ENCODE peak calls at places on chromosome 14, in seven cellular contexts. One of them, this sample, is unnamed.

GRCh38 chr14:100555436-100556067 is 31.7 kb downstream of the BEGAIN start:
- DNase-seq in stimulated activated CD8-positive, alpha-beta memory T cell treated with anti-CD3 and anti-CD28 coated beads, Interleukin-4, amount 100 ng/mL, for 1 hour: no peak
- DNase-seq in GM19239: no peak
- DNase-seq in mammary epithelial cell: no peak
- DNase-seq in ureter: no peak
- DNase-seq in central memory CD8-positive, alpha-beta T cell: no peak
- DNase-seq in CD8-positive, alpha-beta memory T cell: no peak
- DNase-seq in this sample: no peak

GRCh38 chr14:99568567-99569560 is 35.1 kb downstream of the CCDC85C start:
- DNase-seq in ureter: no peak
- DNase-seq in mammary epithelial cell: no peak
- DNase-seq in CD8-positive, alpha-beta memory T cell: no peak
- DNase-seq in central memory CD8-positive, alpha-beta T cell: no peak
- DNase-seq in GM19239: no peak
- DNase-seq in stimulated activated CD8-positive, alpha-beta memory T cell treated with anti-CD3 and anti-CD28 coated beads, Interleukin-4, amount 100 ng/mL, for 1 hour: no peak
- DNase-seq in this sample: no peak

GRCh38 chr14:57714487-57714899 is 151.4 kb downstream of the SLC35F4 start:
- DNase-seq in CD8-positive, alpha-beta memory T cell: no peak
- DNase-seq in stimulated activated CD8-positive, alpha-beta memory T cell treated with anti-CD3 and anti-CD28 coated beads, Interleukin-4, amount 100 ng/mL, for 1 hour: no peak
- DNase-seq in central memory CD8-positive, alpha-beta T cell: no peak
- DNase-seq in mammary epithelial cell: no peak
- DNase-seq in ureter: no peak
- DNase-seq in GM19239: no peak
- DNase-seq in this sample: no peak

GRCh38 chr14:105117710-105118385 is 50.7 kb downstream of the JAG2 start:
- DNase-seq in mammary epithelial cell: no peak
- DNase-seq in GM19239: no peak
- DNase-seq in ureter: peak
- DNase-seq in CD8-positive, alpha-beta memory T cell: no peak
- DNase-seq in stimulated activated CD8-positive, alpha-beta memory T cell treated with anti-CD3 and anti-CD28 coated beads, Interleukin-4, amount 100 ng/mL, for 1 hour: no peak
- DNase-seq in central memory CD8-positive, alpha-beta T cell: peak
- DNase-seq in this sample: no peak

GRCh38 chr14:102849522-102850379 is 72.5 kb downstream of the TRAF3 start:
- DNase-seq in CD8-positive, alpha-beta memory T cell: no peak
- DNase-seq in stimulated activated CD8-positive, alpha-beta memory T cell treated with anti-CD3 and anti-CD28 coated beads, Interleukin-4, amount 100 ng/mL, for 1 hour: no peak
- DNase-seq in central memory CD8-positive, alpha-beta T cell: no peak
- DNase-seq in ureter: no peak
- DNase-seq in mammary epithelial cell: peak
- DNase-seq in GM19239: no peak
- DNase-seq in this sample: no peak

GRCh38 chr14:53367631-53368030 is 214.5 kb upstream of the DDHD1 start:
- DNase-seq in ureter: no peak
- DNase-seq in mammary epithelial cell: no peak
- DNase-seq in stimulated activated CD8-positive, alpha-beta memory T cell treated with anti-CD3 and anti-CD28 coated beads, Interleukin-4, amount 100 ng/mL, for 1 hour: no peak
- DNase-seq in central memory CD8-positive, alpha-beta T cell: no peak
- DNase-seq in CD8-positive, alpha-beta memory T cell: no peak
- DNase-seq in GM19239: no peak
- DNase-seq in this sample: no peak

GRCh38 chr14:80310950-80311349 is 99.6 kb upstream of the DIO2 start:
- DNase-seq in mammary epithelial cell: no peak
- DNase-seq in ureter: no peak
- DNase-seq in central memory CD8-positive, alpha-beta T cell: no peak
- DNase-seq in CD8-positive, alpha-beta memory T cell: no peak
- DNase-seq in stimulated activated CD8-positive, alpha-beta memory T cell treated with anti-CD3 and anti-CD28 coated beads, Interleukin-4, amount 100 ng/mL, for 1 hour: no peak
- DNase-seq in GM19239: no peak
- DNase-seq in this sample: no peak

GRCh38 chr14:99185436-99186068 is 86.4 kb downstream of the BCL11B start:
- DNase-seq in mammary epithelial cell: no peak
- DNase-seq in stimulated activated CD8-positive, alpha-beta memory T cell treated with anti-CD3 and anti-CD28 coated beads, Interleukin-4, amount 100 ng/mL, for 1 hour: no peak
- DNase-seq in GM19239: no peak
- DNase-seq in ureter: no peak
- DNase-seq in CD8-positive, alpha-beta memory T cell: no peak
- DNase-seq in central memory CD8-positive, alpha-beta T cell: no peak
- DNase-seq in this sample: no peak

GRCh38 chr14:92254786-92255185 is 68.2 kb upstream of the SLC24A4 start:
- DNase-seq in GM19239: no peak
- DNase-seq in ureter: peak
- DNase-seq in CD8-positive, alpha-beta memory T cell: no peak
- DNase-seq in stimulated activated CD8-positive, alpha-beta memory T cell treated with anti-CD3 and anti-CD28 coated beads, Interleukin-4, amount 100 ng/mL, for 1 hour: no peak
- DNase-seq in central memory CD8-positive, alpha-beta T cell: no peak
- DNase-seq in mammary epithelial cell: no peak
- DNase-seq in this sample: no peak

GRCh38 chr14:104424406-104425072 is 155.0 kb upstream of the C14orf180 start:
- DNase-seq in GM19239: no peak
- DNase-seq in mammary epithelial cell: no peak
- DNase-seq in stimulated activated CD8-positive, alpha-beta memory T cell treated with anti-CD3 and anti-CD28 coated beads, Interleukin-4, amount 100 ng/mL, for 1 hour: no peak
- DNase-seq in ureter: no peak
- DNase-seq in CD8-positive, alpha-beta memory T cell: no peak
- DNase-seq in central memory CD8-positive, alpha-beta T cell: no peak
- DNase-seq in this sample: no peak

GRCh38 chr14:59771577-59771976 is 99.0 kb downstream of the RTN1 start:
- DNase-seq in ureter: no peak
- DNase-seq in CD8-positive, alpha-beta memory T cell: no peak
- DNase-seq in GM19239: no peak
- DNase-seq in central memory CD8-positive, alpha-beta T cell: no peak
- DNase-seq in stimulated activated CD8-positive, alpha-beta memory T cell treated with anti-CD3 and anti-CD28 coated beads, Interleukin-4, amount 100 ng/mL, for 1 hour: no peak
- DNase-seq in mammary epithelial cell: no peak
- DNase-seq in this sample: no peak

GRCh38 chr14:103854822-103855733 is 7.7 kb upstream of the PPP1R13B start:
- DNase-seq in GM19239: no peak
- DNase-seq in stimulated activated CD8-positive, alpha-beta memory T cell treated with anti-CD3 and anti-CD28 coated beads, Interleukin-4, amount 100 ng/mL, for 1 hour: no peak
- DNase-seq in mammary epithelial cell: peak
- DNase-seq in ureter: peak
- DNase-seq in central memory CD8-positive, alpha-beta T cell: no peak
- DNase-seq in CD8-positive, alpha-beta memory T cell: no peak
- DNase-seq in this sample: no peak

GRCh38 chr14:24876996-24877395 is 173.0 kb downstream of the STXBP6 start:
- DNase-seq in GM19239: no peak
- DNase-seq in stimulated activated CD8-positive, alpha-beta memory T cell treated with anti-CD3 and anti-CD28 coated beads, Interleukin-4, amount 100 ng/mL, for 1 hour: no peak
- DNase-seq in ureter: no peak
- DNase-seq in CD8-positive, alpha-beta memory T cell: no peak
- DNase-seq in central memory CD8-positive, alpha-beta T cell: no peak
- DNase-seq in mammary epithelial cell: no peak
- DNase-seq in this sample: no peak

This sample was measured in D721Med.